ENCODE peak calls at places on chromosomes 11 and 22, in six cellular contexts. One of them, this sample, is unnamed.

GRCh38 chr11:95375881-95376280 is 144.9 kb upstream of the SESN3 start:
- DNase-seq in fibroblast of lung: peak; percentile 83
- DNase-seq in mammary epithelial cell: peak; percentile 61
- DNase-seq in dorsolateral prefrontal cortex: no peak
- DNase-seq in fibroblast of mammary gland: peak; percentile 98
- DNase-seq in IMR-90: peak; percentile 43
- DNase-seq in this sample: peak; percentile 81

GRCh38 chr22:42820075-42820763 is 36.9 kb downstream of the ARFGAP3 start:
- DNase-seq in fibroblast of mammary gland: peak; percentile 75
- DNase-seq in mammary epithelial cell: peak; percentile 82
- DNase-seq in IMR-90: peak; percentile 93
- DNase-seq in dorsolateral prefrontal cortex: no peak
- DNase-seq in fibroblast of lung: peak; percentile 90
- DNase-seq in this sample: peak; percentile 84

GRCh38 chr11:19441752-19442553 is 201.2 kb upstream of the E2F8 start:
- DNase-seq in mammary epithelial cell: peak; percentile 97
- DNase-seq in fibroblast of mammary gland: peak; percentile 98
- DNase-seq in fibroblast of lung: peak; percentile 93
- DNase-seq in IMR-90: peak; percentile 98
- DNase-seq in dorsolateral prefrontal cortex: no peak
- DNase-seq in this sample: peak; percentile 98

GRCh38 chr22:35629406-35630234 is 12.5 kb upstream of the MB start:
- DNase-seq in IMR-90: peak; percentile 98
- DNase-seq in mammary epithelial cell: peak; percentile 98
- DNase-seq in fibroblast of lung: peak; percentile 99
- DNase-seq in dorsolateral prefrontal cortex: no peak
- DNase-seq in fibroblast of mammary gland: peak; percentile 99
- DNase-seq in this sample: peak; percentile 98

GRCh38 chr11:123543796-123544195 is 110.6 kb downstream of the SCN3B start:
- DNase-seq in fibroblast of mammary gland: peak; percentile 54
- DNase-seq in dorsolateral prefrontal cortex: no peak
- DNase-seq in IMR-90: peak; percentile 70
- DNase-seq in mammary epithelial cell: peak; percentile 37
- DNase-seq in fibroblast of lung: peak; percentile 42
- DNase-seq in this sample: peak; percentile 25

GRCh38 chr11:69435161-69435990 is 46.1 kb upstream of the LINC01488 start:
- DNase-seq in IMR-90: no peak
- DNase-seq in fibroblast of lung: no peak
- DNase-seq in dorsolateral prefrontal cortex: peak; percentile 13
- DNase-seq in fibroblast of mammary gland: no peak
- DNase-seq in mammary epithelial cell: no peak
- DNase-seq in this sample: no peak

GRCh38 chr22:44284711-44285110 is 28.0 kb downstream of the SHISAL1 start:
- DNase-seq in fibroblast of mammary gland: no peak
- DNase-seq in dorsolateral prefrontal cortex: no peak
- DNase-seq in fibroblast of lung: no peak
- DNase-seq in mammary epithelial cell: no peak
- DNase-seq in IMR-90: no peak
- DNase-seq in this sample: no peak

GRCh38 chr11:27722945-27723344 is 22.7 kb upstream of the BDNF start:
- DNase-seq in dorsolateral prefrontal cortex: no peak
- DNase-seq in mammary epithelial cell: no peak
- DNase-seq in IMR-90: no peak
- DNase-seq in fibroblast of mammary gland: no peak
- DNase-seq in fibroblast of lung: no peak
- DNase-seq in this sample: peak; percentile 32

GRCh38 chr22:45869448-45869847 is 107.5 kb downstream of the WNT7B start:
- DNase-seq in fibroblast of lung: no peak
- DNase-seq in fibroblast of mammary gland: no peak
- DNase-seq in dorsolateral prefrontal cortex: peak; percentile 35
- DNase-seq in mammary epithelial cell: no peak
- DNase-seq in IMR-90: no peak
- DNase-seq in this sample: no peak

GRCh38 chr22:43992331-43992821 is 31.7 kb upstream of the PARVB start:
- DNase-seq in dorsolateral prefrontal cortex: no peak
- DNase-seq in fibroblast of mammary gland: peak; percentile 54
- DNase-seq in IMR-90: peak; percentile 78
- DNase-seq in fibroblast of lung: peak; percentile 42
- DNase-seq in mammary epithelial cell: no peak
- DNase-seq in this sample: no peak

GRCh38 chr11:115676768-115677167 is 172.6 kb upstream of the CADM1 start:
- DNase-seq in IMR-90: peak; percentile 81
- DNase-seq in mammary epithelial cell: peak; percentile 8
- DNase-seq in fibroblast of mammary gland: no peak
- DNase-seq in fibroblast of lung: peak; percentile 55
- DNase-seq in dorsolateral prefrontal cortex: no peak
- DNase-seq in this sample: peak; percentile 11

GRCh38 chr11:96103721-96104120 is 179.8 kb upstream of the MTMR2 start:
- DNase-seq in fibroblast of mammary gland: no peak
- DNase-seq in dorsolateral prefrontal cortex: no peak
- DNase-seq in IMR-90: no peak
- DNase-seq in fibroblast of lung: no peak
- DNase-seq in mammary epithelial cell: no peak
- DNase-seq in this sample: no peak

GRCh38 chr11:103850419-103851165 is 185.8 kb upstream of the DDI1 start:
- DNase-seq in mammary epithelial cell: no peak
- DNase-seq in fibroblast of mammary gland: no peak
- DNase-seq in dorsolateral prefrontal cortex: no peak
- DNase-seq in IMR-90: peak; percentile 36
- DNase-seq in fibroblast of lung: peak; percentile 27
- DNase-seq in this sample: no peak

GRCh38 chr11:367956-368413 is 1.3 kb upstream of the B4GALNT4 start:
- DNase-seq in fibroblast of lung: no peak
- DNase-seq in IMR-90: no peak
- DNase-seq in fibroblast of mammary gland: no peak
- DNase-seq in dorsolateral prefrontal cortex: no peak
- DNase-seq in mammary epithelial cell: no peak
- DNase-seq in this sample: no peak

GRCh38 chr11:369336-370018 is at the start of gene B4GALNT4:
- DNase-seq in fibroblast of lung: no peak
- DNase-seq in fibroblast of mammary gland: no peak
- DNase-seq in dorsolateral prefrontal cortex: no peak
- DNase-seq in mammary epithelial cell: no peak
- DNase-seq in IMR-90: peak; percentile 23
- DNase-seq in this sample: no peak

GRCh38 chr11:371051-371450 is 1.8 kb downstream of the B4GALNT4 start:
- DNase-seq in fibroblast of mammary gland: no peak
- DNase-seq in mammary epithelial cell: no peak
- DNase-seq in dorsolateral prefrontal cortex: no peak
- DNase-seq in IMR-90: no peak
- DNase-seq in fibroblast of lung: no peak
- DNase-seq in this sample: no peak

GRCh38 chr11:370087-370941 is 1.0 kb downstream of the B4GALNT4 start:
- DNase-seq in fibroblast of lung: no peak
- DNase-seq in mammary epithelial cell: no peak
- DNase-seq in IMR-90: no peak
- DNase-seq in fibroblast of mammary gland: no peak
- DNase-seq in dorsolateral prefrontal cortex: no peak
- DNase-seq in this sample: no peak

DNA sequence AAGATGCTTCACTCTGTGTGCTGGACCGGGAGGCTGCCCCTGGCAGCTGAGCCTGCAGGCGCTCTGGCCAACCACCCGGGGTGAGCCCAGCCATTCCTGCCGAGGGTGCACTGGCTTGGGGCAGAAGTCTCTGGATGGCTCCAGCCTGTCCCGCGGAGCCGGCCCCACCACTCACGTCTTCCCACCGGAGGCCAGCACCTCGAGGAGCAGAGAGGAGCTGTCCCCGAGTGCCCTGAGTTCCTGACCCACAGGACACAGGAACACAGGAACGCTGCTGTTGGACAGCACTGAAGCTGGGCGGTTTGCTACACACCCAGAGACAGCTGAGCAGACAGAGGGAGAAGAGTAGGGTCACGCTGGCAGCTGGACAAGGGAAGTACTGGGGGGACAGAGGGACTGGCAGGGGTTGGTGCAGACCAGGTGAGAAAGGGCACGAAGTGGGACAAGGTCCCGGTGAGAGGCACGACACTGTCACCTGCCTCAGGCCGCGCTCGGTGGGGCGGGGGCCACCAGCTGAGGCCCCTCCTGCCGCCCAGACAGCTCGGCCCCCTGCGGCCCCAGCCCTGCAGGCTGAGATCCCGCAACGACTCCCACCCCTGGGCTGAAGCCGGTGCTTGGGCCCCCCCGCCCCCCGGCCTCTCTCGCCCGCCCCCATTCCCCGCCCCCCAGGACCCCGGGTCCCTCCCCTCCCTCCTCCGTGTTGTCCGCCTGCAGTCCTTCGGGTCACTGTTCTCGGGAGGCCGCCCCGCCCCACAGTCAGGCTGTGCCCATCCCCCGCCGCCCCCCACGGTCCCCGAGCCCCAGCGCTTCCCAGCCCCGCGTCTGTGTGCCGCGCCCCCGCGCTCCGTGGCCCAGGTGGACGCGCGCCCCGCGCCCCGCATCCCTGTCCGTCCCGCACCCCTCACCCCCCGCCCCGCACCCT is 624 bp upstream of the B4GALNT4 start:
- DNase-seq in fibroblast of lung: no peak
- DNase-seq in mammary epithelial cell: no peak
- DNase-seq in dorsolateral prefrontal cortex: no peak
- DNase-seq in fibroblast of mammary gland: no peak
- DNase-seq in IMR-90: peak; percentile 18
- DNase-seq in this sample: peak; percentile 25
- H3K4me3 ChIP-seq in fibroblast of lung: peak overlapping the region; percentile 36
- H3K4me3 ChIP-seq in mammary epithelial cell: no peak overlapping the region
- H3K4me3 ChIP-seq in dorsolateral prefrontal cortex: peak overlapping the region; percentile 61
- H3K4me3 ChIP-seq in fibroblast of mammary gland: no peak overlapping the region
- H3K4me3 ChIP-seq in IMR-90: peak overlapping the region; percentile 90
- H3K4me3 ChIP-seq in this sample: no peak overlapping the region

GRCh38 chr11:113274708-113275582 is 39.4 kb upstream of the TTC12 start:
- DNase-seq in dorsolateral prefrontal cortex: no peak
- DNase-seq in IMR-90: no peak
- DNase-seq in fibroblast of mammary gland: no peak
- DNase-seq in mammary epithelial cell: peak; percentile 34
- DNase-seq in fibroblast of lung: no peak
- DNase-seq in this sample: peak; percentile 28
- TF ChIP-seq CTCF in dorsolateral prefrontal cortex: no peak
- TF ChIP-seq CTCF in IMR-90: no peak
- TF ChIP-seq CTCF in fibroblast of mammary gland: no peak
- TF ChIP-seq CTCF in mammary epithelial cell: peak; percentile 9
- TF ChIP-seq CTCF in fibroblast of lung: no peak
- TF ChIP-seq CTCF in this sample: peak; percentile 34

GRCh38 chr11:120326228-120326627 is 1.1 kb downstream of the TLCD5 start:
- DNase-seq in dorsolateral prefrontal cortex: no peak
- DNase-seq in mammary epithelial cell: no peak
- DNase-seq in IMR-90: peak; percentile 86
- DNase-seq in fibroblast of lung: peak; percentile 85
- DNase-seq in fibroblast of mammary gland: peak; percentile 84
- DNase-seq in this sample: peak; percentile 92
- H3K4me3 ChIP-seq in dorsolateral prefrontal cortex: peak overlapping the region; percentile 85
- H3K4me3 ChIP-seq in mammary epithelial cell: peak overlapping the region; percentile 63
- H3K4me3 ChIP-seq in IMR-90: peak overlapping the region; percentile 97
- H3K4me3 ChIP-seq in fibroblast of lung: peak overlapping the region; percentile 73
- H3K4me3 ChIP-seq in fibroblast of mammary gland: peak overlapping the region; percentile 56
- H3K4me3 ChIP-seq in this sample: peak overlapping the region; percentile 75

GRCh38 chr22:21981874-21982273 is 713 bp downstream of the TOP3B start:
- DNase-seq in fibroblast of lung: no peak
- DNase-seq in dorsolateral prefrontal cortex: no peak
- DNase-seq in mammary epithelial cell: peak; percentile 6
- DNase-seq in IMR-90: no peak
- DNase-seq in fibroblast of mammary gland: no peak
- DNase-seq in this sample: peak; percentile 4

GRCh38 chr22:21980547-21980946 is 2.0 kb downstream of the TOP3B start:
- DNase-seq in dorsolateral prefrontal cortex: no peak
- DNase-seq in mammary epithelial cell: no peak
- DNase-seq in IMR-90: no peak
- DNase-seq in fibroblast of lung: no peak
- DNase-seq in fibroblast of mammary gland: no peak
- DNase-seq in this sample: no peak

GRCh38 chr22:21985214-21985613 is 2.6 kb upstream of the TOP3B start:
- DNase-seq in mammary epithelial cell: no peak
- DNase-seq in fibroblast of mammary gland: no peak
- DNase-seq in IMR-90: no peak
- DNase-seq in fibroblast of lung: no peak
- DNase-seq in dorsolateral prefrontal cortex: no peak
- DNase-seq in this sample: no peak

GRCh38 chr22:21982338-21982965 is at the start of gene TOP3B:
- DNase-seq in IMR-90: peak; percentile 69
- DNase-seq in dorsolateral prefrontal cortex: peak; percentile 79
- DNase-seq in fibroblast of mammary gland: peak; percentile 71
- DNase-seq in mammary epithelial cell: peak; percentile 75
- DNase-seq in fibroblast of lung: peak; percentile 78
- DNase-seq in this sample: peak; percentile 78

GRCh38 chr22:21984793-21985192 is 2.2 kb upstream of the TOP3B start:
- DNase-seq in fibroblast of mammary gland: peak; percentile 43
- DNase-seq in mammary epithelial cell: peak; percentile 35
- DNase-seq in IMR-90: peak; percentile 40
- DNase-seq in fibroblast of lung: peak; percentile 16
- DNase-seq in dorsolateral prefrontal cortex: no peak
- DNase-seq in this sample: peak; percentile 71
- TF ChIP-seq CTCF in fibroblast of mammary gland: peak; percentile 44
- TF ChIP-seq CTCF in mammary epithelial cell: peak; percentile 18
- TF ChIP-seq CTCF in IMR-90: peak; percentile 51
- TF ChIP-seq CTCF in fibroblast of lung: peak; percentile 25
- TF ChIP-seq CTCF in dorsolateral prefrontal cortex: no peak
- TF ChIP-seq CTCF in this sample: peak; percentile 79

GRCh38 chr22:40153705-40154104 is 24.0 kb upstream of the TNRC6B start:
- DNase-seq in mammary epithelial cell: no peak
- DNase-seq in dorsolateral prefrontal cortex: no peak
- DNase-seq in fibroblast of lung: no peak
- DNase-seq in fibroblast of mammary gland: no peak
- DNase-seq in IMR-90: no peak
- DNase-seq in this sample: no peak

GRCh38 chr22:40157546-40157945 is 20.2 kb upstream of the TNRC6B start:
- DNase-seq in dorsolateral prefrontal cortex: no peak
- DNase-seq in fibroblast of mammary gland: no peak
- DNase-seq in mammary epithelial cell: no peak
- DNase-seq in IMR-90: no peak
- DNase-seq in fibroblast of lung: no peak
- DNase-seq in this sample: no peak

GRCh38 chr22:40161182-40161581 is 16.5 kb upstream of the TNRC6B start:
- DNase-seq in mammary epithelial cell: no peak
- DNase-seq in dorsolateral prefrontal cortex: no peak
- DNase-seq in fibroblast of mammary gland: no peak
- DNase-seq in fibroblast of lung: no peak
- DNase-seq in IMR-90: no peak
- DNase-seq in this sample: no peak

GRCh38 chr22:40153186-40153585 is 24.5 kb upstream of the TNRC6B start:
- DNase-seq in dorsolateral prefrontal cortex: no peak
- DNase-seq in fibroblast of mammary gland: no peak
- DNase-seq in mammary epithelial cell: no peak
- DNase-seq in fibroblast of lung: no peak
- DNase-seq in IMR-90: no peak
- DNase-seq in this sample: no peak

DNA sequence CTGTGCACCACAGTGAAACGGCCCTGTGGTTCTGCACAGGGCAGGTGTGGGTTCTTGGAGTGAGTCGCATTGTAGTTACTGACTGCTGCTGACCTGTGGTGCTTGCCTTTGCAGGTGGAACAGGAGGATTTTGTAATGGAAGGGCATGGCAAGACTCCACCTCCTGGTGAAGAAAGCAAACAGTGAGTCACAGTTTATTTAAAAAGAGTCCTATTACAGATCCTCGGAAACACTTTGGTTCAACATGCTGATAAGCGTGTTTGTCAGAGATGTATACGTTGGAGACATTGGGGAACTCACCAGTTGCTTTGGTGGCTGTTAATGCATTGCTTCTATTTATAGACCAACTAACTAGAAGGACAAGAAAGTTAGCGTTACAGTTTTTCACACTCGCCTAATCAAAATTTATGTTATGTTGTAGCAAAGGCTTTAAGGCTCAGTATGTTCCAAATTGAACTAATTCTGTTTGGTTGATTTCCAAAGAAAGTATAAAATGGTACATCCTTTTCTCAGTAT is 21.7 kb upstream of the TNRC6B start:
- DNase-seq in dorsolateral prefrontal cortex: no peak
- DNase-seq in fibroblast of mammary gland: peak; percentile 37
- DNase-seq in mammary epithelial cell: peak; percentile 82
- DNase-seq in IMR-90: peak; percentile 85
- DNase-seq in fibroblast of lung: peak; percentile 78
- DNase-seq in this sample: peak; percentile 82
- H3K4me3 ChIP-seq in dorsolateral prefrontal cortex: no peak overlapping the region
- H3K4me3 ChIP-seq in fibroblast of mammary gland: no peak overlapping the region
- H3K4me3 ChIP-seq in mammary epithelial cell: no peak overlapping the region
- H3K4me3 ChIP-seq in IMR-90: no peak overlapping the region
- H3K4me3 ChIP-seq in fibroblast of lung: no peak overlapping the region
- H3K4me3 ChIP-seq in this sample: no peak overlapping the region

This sample was measured in choroid plexus epithelial cell.